ENCODE peak calls at places on chromosomes 3 and 15, in eight cellular contexts. N, R, Y, F, U, A, O and Z are unnamed samples.

GRCh38 chr3:14143826-14144225 is 19.0 kb downstream of the TMEM43 start:
- DNase-seq in A (peak), N (peak), R (peak), U (peak), O (no peak), F (peak), Y (no peak), Z (no peak)

GRCh38 chr3:120172070-120172469 is 77.8 kb upstream of the GSK3B start:
- DNase-seq in O (no peak), N (no peak), F (no peak), Y (no peak), U (peak), A (peak), R (no peak), Z (no peak)

GRCh38 chr3:176931991-176932390 is 265.3 kb downstream of the TBL1XR1 start:
- DNase-seq in N (no peak), R (no peak), Y (no peak), O (no peak), U (no peak), F (no peak), A (no peak), Z (no peak)

GRCh38 chr15:74373731-74374647 is 6.5 kb upstream of the CYP11A1 start:
- DNase-seq in N (peak), R (no peak), F (peak), Y (peak), A (peak), U (peak), O (peak), Z (peak)

GRCh38 chr3:55558316-55558715 is 71.2 kb upstream of the WNT5A start:
- DNase-seq in U (peak), R (no peak), A (peak), Y (no peak), O (no peak), F (no peak), N (no peak), Z (no peak)

GRCh38 chr3:14383753-14384152 is 18.7 kb upstream of the SLC6A6 start:
- DNase-seq in Y (no peak), U (no peak), R (no peak), F (no peak), A (no peak), N (no peak), O (no peak), Z (no peak)

GRCh38 chr3:5809811-5810210 is 622.3 kb downstream of the EDEM1 start:
- DNase-seq in O (no peak), U (no peak), A (no peak), N (no peak), Y (no peak), R (no peak), F (no peak), Z (no peak)

GRCh38 chr3:72347819-72348319 is 500.4 kb downstream of the SHQ1 start:
- DNase-seq in U (peak), F (no peak), O (peak), R (no peak), Y (peak), N (no peak), A (peak), Z (no peak)

GRCh38 chr15:30973379-30973778 is 18.0 kb downstream of the MTMR10 start:
- DNase-seq in Y (no peak), R (no peak), U (no peak), F (no peak), O (no peak), N (no peak), A (no peak), Z (no peak)

GRCh38 chr3:69791111-69791510 is 51.8 kb downstream of the MITF start:
- DNase-seq in U (peak), O (peak), A (peak), N (peak), R (no peak), Y (no peak), F (no peak), Z (no peak)

GRCh38 chr3:95341314-95341713 is 1278.5 kb downstream of the NSUN3 start:
- DNase-seq in A (no peak), N (no peak), O (no peak), F (no peak), Y (no peak), U (no peak), R (peak), Z (no peak)

GRCh38 chr15:86849563-86849962 is 769.9 kb downstream of the AGBL1 start:
- DNase-seq in F (no peak), A (no peak), N (no peak), Y (no peak), R (no peak), O (no peak), U (no peak), Z (no peak)

GRCh38 chr15:63749330-63749942 is 84.3 kb downstream of the HERC1 start:
- DNase-seq in U (no peak), F (no peak), R (no peak), N (no peak), A (no peak), O (no peak), Y (no peak), Z (no peak)

GRCh38 chr3:184261270-184262165 is at the start of gene CAMK2N2:
- DNase-seq in O (peak), Y (no peak), F (no peak), U (peak), A (peak), R (no peak), N (peak), Z (peak)

GRCh38 chr3:71581451-71581980 is 2.0 kb downstream of the FOXP1 start:
- DNase-seq in U (peak), O (peak), N (peak), A (no peak), F (no peak), Y (no peak), R (no peak), Z (no peak)

GRCh38 chr3:128297401-128298138 is 144.3 kb downstream of the EEFSEC start:
- DNase-seq in F (no peak), O (peak), Y (no peak), N (peak), R (no peak), U (peak), A (no peak), Z (no peak)

GRCh38 chr15:50024183-50024795 is 94.7 kb downstream of the ATP8B4 start:
- DNase-seq in O (no peak), A (no peak), R (no peak), N (no peak), Y (no peak), F (peak), U (peak), Z (no peak)

GRCh38 chr3:132785292-132785691 is 63.1 kb upstream of the NPHP3 start:
- DNase-seq in N (no peak), U (no peak), R (no peak), F (peak), Y (no peak), O (no peak), A (no peak), Z (no peak)

GRCh38 chr15:42012241-42012640 is 8.6 kb downstream of the PLA2G4E start:
- DNase-seq in N (no peak), U (no peak), A (no peak), R (no peak), Y (no peak), F (no peak), O (peak), Z (no peak)

GRCh38 chr3:127698264-127699097 is 25.7 kb downstream of the ABTB1 start:
- DNase-seq in U (no peak), F (no peak), A (no peak), Y (no peak), O (no peak), N (no peak), R (no peak), Z (no peak)

GRCh38 chr15:49720221-49720620 is 99.4 kb downstream of the DTWD1 start:
- DNase-seq in O (no peak), Y (no peak), R (no peak), F (no peak), A (no peak), U (no peak), N (no peak), Z (no peak)

GRCh38 chr15:97858278-97858677 is 102.2 kb upstream of the ARRDC4 start:
- DNase-seq in N (no peak), U (no peak), R (no peak), O (no peak), A (no peak), Y (no peak), F (no peak), Z (no peak)

GRCh38 chr3:49865198-49865784 is 4.4 kb downstream of the CAMKV start:
- DNase-seq in Y (no peak), N (no peak), R (no peak), O (no peak), A (no peak), U (no peak), F (no peak), Z (no peak)

GRCh38 chr3:34260266-34260990 is 462.0 kb downstream of the PDCD6IP start:
- DNase-seq in A (peak), O (peak), U (peak), N (peak), F (peak), Y (no peak), R (peak), Z (peak)

GRCh38 chr15:45187894-45188830 is at the start of gene SHF:
- DNase-seq in F (no peak), O (peak), Y (no peak), U (peak), A (peak), N (peak), R (no peak), Z (no peak)

GRCh38 chr3:113113361-113113760 is 98.0 kb upstream of the BOC start:
- DNase-seq in F (no peak), N (no peak), U (no peak), A (no peak), R (no peak), O (no peak), Y (no peak), Z (no peak)

GRCh38 chr15:51830279-51830806 is 890 bp downstream of the TMOD3 start:
- DNase-seq in F (peak), R (no peak), O (peak), A (no peak), N (no peak), U (peak), Y (no peak), Z (no peak)

GRCh38 chr3:157786216-157786615 is 283.0 kb upstream of the VEPH1 start:
- DNase-seq in R (no peak), A (peak), O (no peak), F (peak), Y (no peak), N (peak), U (peak), Z (no peak)

DNA sequence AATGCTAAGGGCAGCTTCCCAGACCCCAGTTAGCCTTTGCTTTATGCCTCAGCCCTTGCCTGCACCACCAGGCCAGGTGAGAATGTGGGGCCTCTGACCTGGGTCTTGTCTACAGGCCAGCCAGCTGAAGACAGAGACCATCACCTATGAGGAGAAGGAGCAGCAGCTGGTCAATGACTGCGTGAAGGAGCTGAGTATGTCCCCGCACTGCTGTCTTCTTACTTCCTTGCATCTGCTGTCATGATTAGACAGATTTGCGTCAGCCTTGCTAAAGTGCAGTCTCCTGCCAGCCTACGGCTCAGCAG is 74.6 kb downstream of the CCK start:
- DNase-seq in F (no peak), U (no peak), R (no peak), O (no peak), Y (no peak), A (no peak), N (no peak), Z (no peak)
- TF ChIP-seq CTCF in F (no peak), U (no peak), R (no peak), O (no peak), Y (no peak), A (no peak), N (no peak), Z (no peak)

GRCh38 chr3:185843126-185843525 is 18.3 kb upstream of the IGF2BP2 start:
- DNase-seq in U (no peak), O (no peak), A (no peak), Y (no peak), R (no peak), F (no peak), N (no peak), Z (no peak)

GRCh38 chr3:185851046-185851445 is 26.2 kb upstream of the IGF2BP2 start:
- DNase-seq in U (no peak), F (no peak), A (no peak), R (no peak), O (no peak), N (no peak), Y (no peak), Z (no peak)

GRCh38 chr3:185843635-185844034 is 18.8 kb upstream of the IGF2BP2 start:
- DNase-seq in A (no peak), F (no peak), Y (no peak), O (no peak), R (no peak), N (no peak), U (no peak), Z (no peak)

GRCh38 chr3:185846041-185846440 is 21.2 kb upstream of the IGF2BP2 start:
- DNase-seq in A (no peak), O (no peak), U (peak), F (no peak), Y (no peak), R (no peak), N (no peak), Z (no peak)

DNA sequence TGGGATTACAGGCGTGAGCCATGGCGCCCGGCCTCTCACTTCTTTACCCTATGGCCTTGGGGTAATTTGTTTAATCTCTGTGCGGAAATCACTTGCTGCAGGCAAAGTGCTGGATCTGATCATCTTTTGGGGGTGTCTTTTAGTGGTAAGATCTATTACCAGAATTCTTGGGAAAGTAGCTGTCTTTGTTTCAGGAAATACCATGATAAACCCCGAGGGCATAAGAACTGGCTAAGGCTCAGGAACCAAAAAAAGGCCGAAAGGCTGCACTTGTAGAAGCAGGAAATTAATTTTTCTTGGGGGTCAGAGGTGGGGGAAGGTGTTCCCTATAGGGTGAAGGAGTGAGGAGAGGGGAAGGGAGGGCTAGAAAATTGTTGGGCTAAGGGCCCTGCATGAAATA is 22.7 kb upstream of the IGF2BP2 start:
- DNase-seq in Y (no peak), F (no peak), O (no peak), N (no peak), A (no peak), U (no peak), R (no peak), Z (no peak)
- H3K4me3 ChIP-seq in Y (no peak), F (no peak), O (no peak), N (no peak), A (no peak), U (no peak), R (no peak), Z (no peak)

DNA sequence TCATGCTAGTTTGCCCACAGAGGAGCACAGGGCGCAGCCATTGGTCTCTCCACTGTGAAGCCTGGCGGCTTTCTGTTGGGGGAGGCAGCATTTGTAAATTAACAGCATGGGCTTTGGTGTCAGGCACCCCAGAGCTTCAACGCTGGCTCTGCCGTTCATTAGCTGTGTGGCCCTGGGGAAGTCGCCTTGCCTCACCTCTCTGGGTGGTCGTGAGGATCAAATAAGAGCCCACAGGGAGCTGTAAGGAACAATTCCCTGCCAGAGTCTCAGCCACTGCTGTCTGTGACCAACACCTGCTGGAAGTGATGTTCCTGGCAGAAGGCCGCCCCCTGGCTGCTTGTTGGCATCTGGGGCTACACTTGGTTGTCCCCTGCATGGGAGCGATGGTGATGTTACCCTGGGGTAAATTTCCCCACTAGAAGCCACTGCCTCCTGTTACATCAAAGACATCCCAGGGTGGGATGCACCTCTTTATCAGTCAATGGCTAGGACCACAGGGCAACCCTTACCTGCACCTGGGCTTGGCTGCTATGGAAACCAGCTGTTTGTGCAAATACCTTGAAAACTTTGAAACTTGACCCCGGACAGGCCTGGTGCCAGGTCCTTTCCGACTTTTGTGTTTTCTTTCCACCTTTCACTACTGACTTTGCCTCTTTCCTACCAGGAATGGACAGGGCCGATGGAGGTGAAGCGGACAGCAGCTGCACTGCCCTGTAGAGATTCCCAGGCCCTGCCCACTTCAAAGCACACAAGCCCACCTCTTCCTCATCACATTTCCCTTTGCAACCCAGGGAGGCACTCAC is 36.9 kb downstream of the DNASE1L3 start:
- DNase-seq in F (no peak), O (peak), A (no peak), Y (no peak), R (no peak), N (peak), U (peak), Z (no peak)
- TF ChIP-seq CTCF in F (peak), O (peak), A (no peak), Y (peak), R (peak), N (peak), U (peak), Z (peak)

GRCh38 chr15:79230766-79231165 is 51.8 kb upstream of the ANKRD34C start:
- DNase-seq in O (no peak), U (no peak), N (no peak), F (peak), Y (no peak), R (no peak), A (no peak), Z (no peak)
- H3K4me3 ChIP-seq in O (no peak), U (no peak), N (no peak), F (no peak), Y (no peak), R (no peak), A (no peak), Z (no peak)

GRCh38 chr3:159057621-159058020 is 255.8 kb downstream of the MFSD1 start:
- DNase-seq in R (no peak), Y (no peak), N (no peak), U (no peak), A (no peak), F (no peak), O (no peak), Z (no peak)

GRCh38 chr3:159062734-159063410 is 261.0 kb downstream of the MFSD1 start:
- DNase-seq in Y (no peak), A (no peak), F (no peak), N (no peak), O (no peak), R (no peak), U (no peak), Z (no peak)

GRCh38 chr3:159058859-159059258 is 257.0 kb downstream of the MFSD1 start:
- DNase-seq in O (no peak), R (no peak), U (no peak), F (no peak), N (no peak), A (no peak), Y (no peak), Z (no peak)

DNA sequence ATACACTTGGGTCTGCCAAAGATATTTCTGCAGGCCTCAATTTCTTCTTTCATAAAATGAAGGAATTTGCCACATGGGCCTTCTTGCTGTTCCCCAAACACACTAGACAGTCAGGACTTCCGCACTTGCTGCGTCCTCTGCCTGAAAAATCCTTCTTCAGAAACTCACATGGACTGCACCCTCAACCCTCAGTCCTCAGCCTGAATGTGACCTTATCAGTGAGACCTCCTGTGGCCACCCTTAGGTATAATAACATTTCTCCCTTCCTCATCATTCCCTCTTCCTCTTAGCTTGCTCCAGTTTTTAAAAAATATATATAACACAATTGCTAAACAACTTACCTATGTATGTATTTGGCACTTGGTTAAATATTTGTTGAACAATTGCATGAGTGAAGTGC is 257.5 kb downstream of the MFSD1 start:
- DNase-seq in Y (no peak), O (no peak), F (no peak), U (no peak), A (no peak), R (no peak), N (no peak), Z (no peak)
- TF ChIP-seq CTCF in Y (no peak), O (no peak), F (no peak), U (no peak), A (no peak), R (no peak), N (no peak), Z (peak)